ENCODE peak calls at places on chromosomes 1 and 21, in four cellular contexts. O is bronchial epithelial cell, V is ascending aorta, U is kidney epithelial cell. W is an unnamed sample.

GRCh38 chr1:59079434-59080135 is 217.3 kb upstream of the FGGY start:
- DNase-seq in O (no peak), V (no peak), U (no peak), W (no peak)

GRCh38 chr1:209627349-209628196 is 24.7 kb downstream of the LAMB3 start:
- DNase-seq in O (peak), U (no peak), V (no peak), W (no peak)

GRCh38 chr1:211527888-211528287 is 35.9 kb upstream of the RD3 start:
- DNase-seq in U (no peak), O (no peak), V (no peak), W (no peak)

GRCh38 chr1:153260473-153260979 is 1.0 kb downstream of the LORICRIN start:
- DNase-seq in U (no peak), O (peak), V (no peak), W (no peak)

GRCh38 chr1:54980528-54981241 is at the start of gene TMEM61:
- DNase-seq in U (no peak), O (no peak), V (no peak), W (no peak)

GRCh38 chr1:151807131-151807530 is 1.9 kb upstream of the LINGO4 start:
- DNase-seq in U (no peak), O (no peak), V (no peak), W (no peak)

GRCh38 chr1:218994615-218995014 is 179.1 kb upstream of the LYPLAL1 start:
- DNase-seq in V (no peak), U (no peak), O (no peak), W (no peak)

GRCh38 chr1:55534565-55535091 is 319.5 kb upstream of the USP24 start:
- DNase-seq in O (no peak), V (no peak), U (no peak), W (no peak)

GRCh38 chr1:225290244-225290643 is 137.6 kb downstream of the LBR start:
- DNase-seq in O (no peak), U (no peak), V (no peak), W (no peak)

GRCh38 chr1:6435547-6435946 is 11.0 kb downstream of the ESPN start:
- DNase-seq in V (no peak), O (no peak), U (no peak), W (no peak)

GRCh38 chr1:184959626-184960025 is 14.7 kb downstream of the NIBAN1 start:
- DNase-seq in V (no peak), O (no peak), U (no peak), W (no peak)
- H3K4me3 ChIP-seq in V (no peak), O (no peak), U (no peak), W (no peak)

GRCh38 chr21:44089001-44089911 is 17.9 kb upstream of the PWP2 start:
- DNase-seq in O (no peak), V (no peak), U (no peak), W (peak)

GRCh38 chr21:44087426-44088400 is 19.5 kb upstream of the PWP2 start:
- DNase-seq in U (no peak), O (no peak), V (no peak), W (no peak)

GRCh38 chr21:44090332-44090731 is 16.9 kb upstream of the PWP2 start:
- DNase-seq in V (no peak), U (no peak), O (no peak), W (no peak)

GRCh38 chr21:44086636-44087425 is 20.4 kb upstream of the PWP2 start:
- DNase-seq in V (no peak), U (no peak), O (no peak), W (no peak)

GRCh38 chr21:44088401-44088780 is 18.8 kb upstream of the PWP2 start:
- DNase-seq in V (no peak), O (no peak), U (no peak), W (no peak)
- H3K4me3 ChIP-seq in V (no peak), O (no peak), U (no peak), W (no peak)

DNA sequence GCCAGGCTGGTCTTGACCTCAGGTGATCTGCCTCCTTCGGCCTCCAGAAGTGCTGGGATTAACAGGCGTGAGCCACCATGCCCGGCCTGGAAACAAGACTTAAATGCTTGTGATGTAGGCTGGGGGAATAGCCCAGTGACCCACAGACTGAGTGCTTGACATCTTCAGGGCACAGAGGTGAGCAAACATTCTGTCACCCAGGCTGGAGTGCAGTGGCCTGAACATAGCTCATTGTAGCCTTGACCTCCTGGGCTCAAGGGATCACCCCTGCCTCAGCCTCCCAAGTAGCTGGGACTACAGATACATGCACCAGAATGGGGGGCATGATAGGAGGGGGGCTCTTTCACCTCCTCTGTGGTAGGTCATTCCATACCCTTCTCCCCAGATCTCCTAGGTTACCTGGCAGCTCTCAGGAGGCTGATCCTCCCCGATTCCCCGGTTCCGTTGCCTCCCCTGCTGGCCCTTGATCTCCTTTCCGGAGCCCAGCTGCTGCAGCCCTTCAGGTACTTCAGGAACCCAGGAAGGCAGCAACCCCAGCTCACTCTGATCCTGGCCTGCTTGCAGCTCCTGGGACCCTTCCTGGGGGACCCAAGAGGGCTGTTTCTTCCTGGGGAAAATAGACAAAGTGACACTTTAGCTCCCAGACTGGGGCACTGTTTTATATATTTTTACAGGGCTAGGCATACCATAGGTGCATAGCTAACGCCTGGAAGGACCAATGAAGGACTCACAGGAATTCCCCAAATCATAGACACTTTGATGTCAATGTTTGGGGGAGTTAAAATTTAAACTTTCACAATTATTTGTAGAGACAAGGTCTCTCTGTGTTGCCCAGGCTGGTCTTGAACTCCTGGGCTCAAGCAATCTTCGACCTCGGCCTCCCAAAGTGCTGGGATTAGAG is 11.8 kb downstream of the SPATA21 start:
- DNase-seq in O (no peak), U (no peak), V (no peak), W (no peak)
- H3K4me3 ChIP-seq in O (no peak), U (no peak), V (no peak), W (no peak)

GRCh38 chr1:117665523-117666274 is 59.9 kb downstream of the TENT5C start:
- DNase-seq in O (no peak), U (no peak), V (no peak), W (no peak)

GRCh38 chr1:117661027-117661426 is 55.2 kb downstream of the TENT5C start:
- DNase-seq in O (no peak), U (no peak), V (no peak), W (no peak)

GRCh38 chr1:117663156-117663902 is 57.5 kb downstream of the TENT5C start:
- DNase-seq in O (no peak), U (no peak), V (no peak), W (no peak)

GRCh38 chr1:117662667-117663066 is 56.8 kb downstream of the TENT5C start:
- DNase-seq in V (no peak), O (no peak), U (no peak), W (no peak)

GRCh38 chr1:117664314-117664713 is 58.5 kb downstream of the TENT5C start:
- DNase-seq in U (no peak), V (no peak), O (no peak), W (no peak)
- H3K4me3 ChIP-seq in U (no peak), V (no peak), O (no peak), W (no peak)

GRCh38 chr1:60299581-60299980 is 226.0 kb upstream of the C1orf87 start:
- DNase-seq in V (no peak), U (no peak), O (no peak), W (no peak)
- H3K4me3 ChIP-seq in V (no peak), U (no peak), O (no peak), W (no peak)

GRCh38 chr1:204088596-204088995 is 15.7 kb downstream of the SOX13 start:
- DNase-seq in O (no peak), U (no peak), V (no peak), W (no peak)
- H3K4me3 ChIP-seq in O (no peak), U (no peak), V (peak), W (no peak)

GRCh38 chr1:108703939-108704338 is 8.8 kb upstream of the FNDC7 start:
- DNase-seq in V (no peak), U (no peak), O (peak), W (no peak)
- H3K4me3 ChIP-seq in V (no peak), U (no peak), O (no peak), W (no peak)

GRCh38 chr1:79190074-79190473 is 183.5 kb upstream of the ADGRL4 start:
- DNase-seq in U (no peak), V (no peak), O (peak), W (peak)

GRCh38 chr1:79198841-79199240 is 192.3 kb upstream of the ADGRL4 start:
- DNase-seq in U (no peak), O (peak), V (no peak), W (peak)

GRCh38 chr1:79197421-79197820 is 190.9 kb upstream of the ADGRL4 start:
- DNase-seq in U (no peak), O (peak), V (no peak), W (no peak)

GRCh38 chr1:79188371-79188770 is 181.8 kb upstream of the ADGRL4 start:
- DNase-seq in O (peak), V (no peak), U (no peak), W (no peak)

GRCh38 chr1:79193211-79194079 is 186.9 kb upstream of the ADGRL4 start:
- DNase-seq in V (no peak), O (peak), U (no peak), W (peak)
- H3K4me3 ChIP-seq in V (no peak), O (no peak), U (no peak), W (no peak)

DNA sequence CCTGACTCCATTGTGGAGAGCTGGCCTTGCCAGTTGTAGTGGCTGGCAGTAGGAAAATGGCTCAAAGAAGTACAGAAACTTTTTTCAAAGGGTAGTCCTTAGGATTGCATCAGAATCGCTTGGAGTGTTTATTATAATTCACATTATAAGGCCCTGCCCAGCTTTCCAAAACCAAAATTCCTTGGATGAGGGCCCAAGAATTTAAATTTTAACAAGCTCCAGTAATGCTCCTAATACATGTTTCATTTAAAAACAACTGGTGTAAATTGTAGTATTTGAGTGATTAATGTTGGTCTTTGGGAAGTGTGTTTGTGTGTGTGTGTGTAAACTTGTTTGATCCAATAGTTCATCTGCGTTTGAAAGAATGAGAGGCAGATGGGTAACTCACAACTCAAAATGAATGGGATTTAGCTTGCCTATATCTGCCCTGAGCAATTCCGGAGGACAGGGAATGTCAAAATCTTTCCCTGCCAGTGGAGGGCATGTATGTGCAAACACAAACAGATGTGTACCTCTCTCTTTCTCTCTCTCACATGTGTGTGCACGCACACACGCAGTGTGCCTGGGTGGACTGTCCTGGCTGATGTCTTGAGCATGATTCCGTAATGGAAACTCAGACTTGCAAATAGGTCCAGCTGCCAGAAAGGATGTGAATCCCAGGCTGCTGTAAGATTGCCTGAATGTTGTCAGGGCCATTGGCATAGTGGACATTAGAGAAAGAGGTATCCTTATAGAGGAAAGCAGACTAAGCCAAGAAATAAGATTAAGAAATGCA is 293.1 kb downstream of the LMX1A start:
- DNase-seq in V (no peak), U (no peak), O (no peak), W (no peak)
- H3K4me3 ChIP-seq in V (no peak), U (no peak), O (no peak), W (no peak)